ENCODE peak calls at places on chromosomes 13 and 19, in ten cellular contexts. N is cardiac muscle cell, S is cardiac fibroblast, M is AG10803, B is endothelial cell, E is choroid plexus epithelial cell, C is activated B cell treated with CpG ODN at 0.5 μM for 24 hours, X is PC-3, A is MCF 10A, T is astrocyte. I is an unnamed sample.

GRCh38 chr13:113981201-113981605 is 7.3 kb upstream of the C13orf46 start:
- DNase-seq in N (no peak), S (no peak), M (no peak), B (no peak), E (peak; percentile 76), C (no peak), X (peak; percentile 79), A (peak; percentile 99), T (no peak), I (no peak)

GRCh38 chr19:48920949-48921348 is 12.6 kb upstream of the DHDH start:
- DNase-seq in N (no peak), S (no peak), M (no peak), B (no peak), E (no peak), C (no peak), X (no peak), A (no peak), T (no peak), I (no peak)

GRCh38 chr13:85631801-85632200 is 167.4 kb downstream of the SLITRK6 start:
- DNase-seq in N (no peak), S (no peak), M (no peak), B (no peak), E (no peak), C (no peak), X (peak; percentile 31), A (no peak), T (no peak), I (no peak)

GRCh38 chr13:106143392-106143791 is 392.1 kb downstream of the EFNB2 start:
- DNase-seq in N (no peak), S (peak; percentile 74), M (peak; percentile 34), B (no peak), E (peak; percentile 78), C (no peak), X (peak; percentile 65), A (peak; percentile 6), T (peak; percentile 55), I (no peak)

GRCh38 chr13:99812611-99813010 is 159.0 kb downstream of the ZIC5 start:
- DNase-seq in N (no peak), S (peak; percentile 2), M (peak; percentile 80), B (no peak), E (peak; percentile 37), C (no peak), X (peak; percentile 35), A (peak; percentile 30), T (peak; percentile 56), I (no peak)

GRCh38 chr19:46283771-46284170 is 13.1 kb upstream of the HIF3A start:
- DNase-seq in N (peak; percentile 64), S (peak; percentile 55), M (no peak), B (no peak), E (no peak), C (no peak), X (no peak), A (no peak), T (no peak), I (no peak)

GRCh38 chr19:48496959-48497727 is 14.5 kb downstream of the LMTK3 start:
- DNase-seq in N (no peak), S (no peak), M (no peak), B (no peak), E (no peak), C (no peak), X (no peak), A (no peak), T (no peak), I (no peak)

GRCh38 chr19:18648971-18649310 is 12.1 kb downstream of the KLHL26 start:
- DNase-seq in N (peak; percentile 16), S (no peak), M (no peak), B (no peak), E (peak; percentile 37), C (no peak), X (no peak), A (no peak), T (no peak), I (no peak)

GRCh38 chr13:21734961-21735360 is 64.1 kb downstream of the FGF9 start:
- DNase-seq in N (no peak), S (no peak), M (no peak), B (no peak), E (no peak), C (no peak), X (no peak), A (no peak), T (no peak), I (no peak)

GRCh38 chr13:19861762-19862161 is 1.7 kb downstream of the ZMYM5 start:
- DNase-seq in N (no peak), S (peak; percentile 5), M (no peak), B (no peak), E (no peak), C (no peak), X (peak; percentile 7), A (peak; percentile 6), T (no peak), I (no peak)

GRCh38 chr13:114029866-114030625 is 56.2 kb upstream of the C13orf46 start:
- DNase-seq in N (no peak), S (no peak), M (no peak), B (no peak), E (peak; percentile 53), C (no peak), X (no peak), A (no peak), T (no peak), I (no peak)

GRCh38 chr19:54573330-54573872 is at the start of gene LILRA2:
- DNase-seq in N (no peak), S (no peak), M (no peak), B (no peak), E (no peak), C (no peak), X (no peak), A (no peak), T (no peak), I (peak; percentile 77)

GRCh38 chr13:25945596-25945995 is 106.2 kb downstream of the SHISA2 start:
- DNase-seq in N (peak; percentile 43), S (no peak), M (no peak), B (no peak), E (peak; percentile 73), C (no peak), X (no peak), A (peak; percentile 40), T (peak; percentile 53), I (no peak)

GRCh38 chr19:41299755-41300089 is 10.2 kb upstream of the CCDC97 start:
- DNase-seq in N (peak; percentile 78), S (peak; percentile 82), M (peak; percentile 71), B (no peak), E (peak; percentile 94), C (no peak), X (no peak), A (peak; percentile 14), T (peak; percentile 42), I (no peak)

GRCh38 chr13:40187324-40187795 is 479.1 kb downstream of the FOXO1 start:
- DNase-seq in N (no peak), S (no peak), M (no peak), B (no peak), E (no peak), C (no peak), X (no peak), A (no peak), T (no peak), I (no peak)

GRCh38 chr13:108595416-108596257 is 33.8 kb upstream of the MYO16 start:
- DNase-seq in N (no peak), S (no peak), M (no peak), B (no peak), E (peak; percentile 12), C (no peak), X (no peak), A (no peak), T (peak; percentile 5), I (no peak)

GRCh38 chr19:55622242-55622969 is 2.0 kb downstream of the ZNF784 start:
- DNase-seq in N (no peak), S (no peak), M (no peak), B (no peak), E (no peak), C (no peak), X (no peak), A (no peak), T (no peak), I (no peak)

GRCh38 chr13:104900186-104900817 is 1635.2 kb downstream of the EFNB2 start:
- DNase-seq in N (no peak), S (peak; percentile 2), M (no peak), B (no peak), E (peak; percentile 21), C (no peak), X (no peak), A (no peak), T (no peak), I (no peak)

GRCh38 chr13:44298314-44298713 is 75.3 kb upstream of the SERP2 start:
- DNase-seq in N (no peak), S (peak; percentile 78), M (peak; percentile 43), B (no peak), E (no peak), C (no peak), X (peak; percentile 84), A (peak; percentile 12), T (peak; percentile 53), I (no peak)

GRCh38 chr19:32322541-32322940 is 22.9 kb upstream of the ZNF507 start:
- DNase-seq in N (no peak), S (no peak), M (no peak), B (no peak), E (no peak), C (no peak), X (peak; percentile 46), A (no peak), T (no peak), I (no peak)

GRCh38 chr13:40539954-40540706 is 126.3 kb downstream of the FOXO1 start:
- DNase-seq in N (peak; percentile 89), S (peak; percentile 91), M (peak; percentile 75), B (no peak), E (peak; percentile 89), C (no peak), X (peak; percentile 84), A (peak; percentile 74), T (peak; percentile 88), I (no peak)

GRCh38 chr19:39540333-39540673 is 342 bp upstream of the EID2 start:
- DNase-seq in N (no peak), S (no peak), M (no peak), B (no peak), E (no peak), C (no peak), X (peak; percentile 5), A (no peak), T (no peak), I (no peak)
- TF ChIP-seq CTCF in N (no peak), S (no peak), M (no peak), B (peak; percentile 14), E (no peak), C (peak; percentile 27), X (peak; percentile 65), A (no peak), T (no peak), I (no peak)

GRCh38 chr13:65530688-65531087 is 1699.4 kb downstream of the PCDH9 start:
- DNase-seq in N (peak; percentile 13), S (no peak), M (no peak), B (no peak), E (peak; percentile 13), C (no peak), X (no peak), A (no peak), T (peak; percentile 15), I (no peak)
- TF ChIP-seq CTCF in N (no peak), S (no peak), M (no peak), B (no peak), E (no peak), C (no peak), X (no peak), A (no peak), T (no peak), I (no peak)

GRCh38 chr13:101406787-101407186 is 9.5 kb downstream of the NALCN start:
- DNase-seq in N (no peak), S (peak; percentile 45), M (peak; percentile 27), B (no peak), E (no peak), C (no peak), X (peak; percentile 55), A (peak; percentile 53), T (no peak), I (no peak)
- TF ChIP-seq CTCF in N (no peak), S (no peak), M (no peak), B (no peak), E (no peak), C (no peak), X (no peak), A (no peak), T (no peak), I (no peak)

GRCh38 chr19:35555301-35556005 is 8.0 kb downstream of the ATP4A start:
- DNase-seq in N (peak; percentile 44), S (peak; percentile 39), M (peak; percentile 30), B (peak; percentile 56), E (peak; percentile 42), C (no peak), X (peak; percentile 25), A (peak; percentile 41), T (no peak), I (no peak)
- TF ChIP-seq CTCF in N (no peak), S (peak; percentile 17), M (peak; percentile 45), B (no peak), E (peak; percentile 44), C (no peak), X (peak; percentile 39), A (no peak), T (peak; percentile 23), I (peak; percentile 34)

I was measured in GM10248.